ENCODE peak calls at places on chromosome 22, in nine cellular contexts. One of them, this sample, is unnamed.

GRCh38 chr22:38327805-38328204 is 10.6 kb upstream of the CSNK1E start:
- DNase-seq in adrenal gland: no peak
- DNase-seq in T-helper 9 cell: no peak
- DNase-seq in amniotic epithelial cell: peak
- DNase-seq in AG09309: peak
- DNase-seq in NCI-H774: no peak
- DNase-seq in small intestine: no peak
- DNase-seq in pons: no peak
- DNase-seq in activated CD8-positive, alpha-beta memory T cell treated with anti-CD3 and anti-CD28 coated beads for 24 hours: no peak
- DNase-seq in this sample: peak

GRCh38 chr22:49214976-49215375 is 612.7 kb downstream of the BRD1 start:
- DNase-seq in small intestine: no peak
- DNase-seq in pons: no peak
- DNase-seq in activated CD8-positive, alpha-beta memory T cell treated with anti-CD3 and anti-CD28 coated beads for 24 hours: peak
- DNase-seq in adrenal gland: no peak
- DNase-seq in AG09309: no peak
- DNase-seq in NCI-H774: no peak
- DNase-seq in T-helper 9 cell: no peak
- DNase-seq in amniotic epithelial cell: no peak
- DNase-seq in this sample: no peak

GRCh38 chr22:24938741-24939341 is 7.7 kb downstream of the LHFPL7 start:
- DNase-seq in amniotic epithelial cell: peak
- DNase-seq in pons: no peak
- DNase-seq in T-helper 9 cell: no peak
- DNase-seq in AG09309: no peak
- DNase-seq in small intestine: peak
- DNase-seq in NCI-H774: peak
- DNase-seq in activated CD8-positive, alpha-beta memory T cell treated with anti-CD3 and anti-CD28 coated beads for 24 hours: peak
- DNase-seq in adrenal gland: no peak
- DNase-seq in this sample: peak

GRCh38 chr22:23248583-23248982 is 68.3 kb downstream of the BCR start:
- DNase-seq in AG09309: no peak
- DNase-seq in pons: no peak
- DNase-seq in activated CD8-positive, alpha-beta memory T cell treated with anti-CD3 and anti-CD28 coated beads for 24 hours: no peak
- DNase-seq in T-helper 9 cell: no peak
- DNase-seq in small intestine: no peak
- DNase-seq in adrenal gland: no peak
- DNase-seq in amniotic epithelial cell: peak
- DNase-seq in NCI-H774: peak
- DNase-seq in this sample: peak

GRCh38 chr22:27238935-27239510 is 562.5 kb downstream of the MN1 start:
- DNase-seq in amniotic epithelial cell: peak
- DNase-seq in pons: no peak
- DNase-seq in T-helper 9 cell: no peak
- DNase-seq in AG09309: peak
- DNase-seq in NCI-H774: no peak
- DNase-seq in small intestine: no peak
- DNase-seq in adrenal gland: peak
- DNase-seq in activated CD8-positive, alpha-beta memory T cell treated with anti-CD3 and anti-CD28 coated beads for 24 hours: no peak
- DNase-seq in this sample: peak

GRCh38 chr22:50184004-50184461 is 1.7 kb upstream of the TRABD start:
- DNase-seq in T-helper 9 cell: no peak
- DNase-seq in AG09309: no peak
- DNase-seq in adrenal gland: peak
- DNase-seq in activated CD8-positive, alpha-beta memory T cell treated with anti-CD3 and anti-CD28 coated beads for 24 hours: no peak
- DNase-seq in NCI-H774: no peak
- DNase-seq in pons: peak
- DNase-seq in small intestine: no peak
- DNase-seq in amniotic epithelial cell: peak
- DNase-seq in this sample: peak

GRCh38 chr22:19178065-19178658 is 374 bp downstream of the SLC25A1 start:
- DNase-seq in adrenal gland: peak
- DNase-seq in small intestine: peak
- DNase-seq in NCI-H774: peak
- DNase-seq in activated CD8-positive, alpha-beta memory T cell treated with anti-CD3 and anti-CD28 coated beads for 24 hours: no peak
- DNase-seq in amniotic epithelial cell: no peak
- DNase-seq in pons: no peak
- DNase-seq in AG09309: no peak
- DNase-seq in T-helper 9 cell: peak
- DNase-seq in this sample: peak

GRCh38 chr22:35192121-35192918 is 65.0 kb upstream of the HMGXB4 start:
- DNase-seq in NCI-H774: no peak
- DNase-seq in amniotic epithelial cell: peak
- DNase-seq in T-helper 9 cell: no peak
- DNase-seq in activated CD8-positive, alpha-beta memory T cell treated with anti-CD3 and anti-CD28 coated beads for 24 hours: no peak
- DNase-seq in AG09309: no peak
- DNase-seq in pons: no peak
- DNase-seq in adrenal gland: no peak
- DNase-seq in small intestine: no peak
- DNase-seq in this sample: no peak

GRCh38 chr22:46827072-46827780 is 64.8 kb downstream of the TBC1D22A start:
- DNase-seq in T-helper 9 cell: no peak
- DNase-seq in pons: no peak
- DNase-seq in activated CD8-positive, alpha-beta memory T cell treated with anti-CD3 and anti-CD28 coated beads for 24 hours: peak
- DNase-seq in AG09309: no peak
- DNase-seq in amniotic epithelial cell: no peak
- DNase-seq in adrenal gland: no peak
- DNase-seq in small intestine: no peak
- DNase-seq in NCI-H774: no peak
- DNase-seq in this sample: no peak

GRCh38 chr22:21951931-21952465 is 650 bp downstream of the PPM1F start:
- DNase-seq in activated CD8-positive, alpha-beta memory T cell treated with anti-CD3 and anti-CD28 coated beads for 24 hours: peak
- DNase-seq in amniotic epithelial cell: peak
- DNase-seq in NCI-H774: no peak
- DNase-seq in small intestine: peak
- DNase-seq in AG09309: no peak
- DNase-seq in pons: no peak
- DNase-seq in T-helper 9 cell: no peak
- DNase-seq in adrenal gland: peak
- DNase-seq in this sample: peak

GRCh38 chr22:48186121-48186790 is 1423.8 kb downstream of the TBC1D22A start:
- DNase-seq in adrenal gland: no peak
- DNase-seq in NCI-H774: no peak
- DNase-seq in amniotic epithelial cell: no peak
- DNase-seq in pons: no peak
- DNase-seq in T-helper 9 cell: no peak
- DNase-seq in AG09309: no peak
- DNase-seq in activated CD8-positive, alpha-beta memory T cell treated with anti-CD3 and anti-CD28 coated beads for 24 hours: peak
- DNase-seq in small intestine: no peak
- DNase-seq in this sample: no peak

GRCh38 chr22:17446704-17447103 is 77.4 kb downstream of the CECR2 start:
- DNase-seq in adrenal gland: no peak
- DNase-seq in pons: no peak
- DNase-seq in amniotic epithelial cell: no peak
- DNase-seq in small intestine: no peak
- DNase-seq in NCI-H774: no peak
- DNase-seq in activated CD8-positive, alpha-beta memory T cell treated with anti-CD3 and anti-CD28 coated beads for 24 hours: no peak
- DNase-seq in AG09309: no peak
- DNase-seq in T-helper 9 cell: no peak
- DNase-seq in this sample: no peak

GRCh38 chr22:34972498-34972897 is 93.5 kb upstream of the ISX start:
- DNase-seq in activated CD8-positive, alpha-beta memory T cell treated with anti-CD3 and anti-CD28 coated beads for 24 hours: no peak
- DNase-seq in adrenal gland: no peak
- DNase-seq in T-helper 9 cell: no peak
- DNase-seq in small intestine: no peak
- DNase-seq in pons: no peak
- DNase-seq in amniotic epithelial cell: no peak
- DNase-seq in AG09309: no peak
- DNase-seq in NCI-H774: no peak
- DNase-seq in this sample: no peak

GRCh38 chr22:48680601-48681000 is 1147.1 kb downstream of the BRD1 start:
- DNase-seq in activated CD8-positive, alpha-beta memory T cell treated with anti-CD3 and anti-CD28 coated beads for 24 hours: no peak
- DNase-seq in AG09309: no peak
- DNase-seq in T-helper 9 cell: no peak
- DNase-seq in pons: no peak
- DNase-seq in adrenal gland: no peak
- DNase-seq in amniotic epithelial cell: no peak
- DNase-seq in NCI-H774: no peak
- DNase-seq in small intestine: no peak
- DNase-seq in this sample: no peak

GRCh38 chr22:20576445-20576816 is 69.0 kb downstream of the MED15 start:
- DNase-seq in activated CD8-positive, alpha-beta memory T cell treated with anti-CD3 and anti-CD28 coated beads for 24 hours: no peak
- DNase-seq in T-helper 9 cell: no peak
- DNase-seq in amniotic epithelial cell: no peak
- DNase-seq in pons: peak
- DNase-seq in adrenal gland: no peak
- DNase-seq in NCI-H774: no peak
- DNase-seq in AG09309: no peak
- DNase-seq in small intestine: no peak
- DNase-seq in this sample: no peak

GRCh38 chr22:50473088-50473487 is 1.7 kb downstream of the SBF1 start:
- DNase-seq in activated CD8-positive, alpha-beta memory T cell treated with anti-CD3 and anti-CD28 coated beads for 24 hours: peak
- DNase-seq in amniotic epithelial cell: no peak
- DNase-seq in AG09309: no peak
- DNase-seq in T-helper 9 cell: peak
- DNase-seq in adrenal gland: no peak
- DNase-seq in pons: no peak
- DNase-seq in small intestine: peak
- DNase-seq in NCI-H774: no peak
- DNase-seq in this sample: no peak

GRCh38 chr22:45888221-45889092 is 88.5 kb downstream of the WNT7B start:
- DNase-seq in T-helper 9 cell: no peak
- DNase-seq in AG09309: no peak
- DNase-seq in amniotic epithelial cell: no peak
- DNase-seq in NCI-H774: no peak
- DNase-seq in small intestine: no peak
- DNase-seq in pons: no peak
- DNase-seq in activated CD8-positive, alpha-beta memory T cell treated with anti-CD3 and anti-CD28 coated beads for 24 hours: no peak
- DNase-seq in adrenal gland: no peak
- DNase-seq in this sample: no peak

GRCh38 chr22:42630211-42630610 is 10.2 kb downstream of the ATP5MGL start:
- DNase-seq in activated CD8-positive, alpha-beta memory T cell treated with anti-CD3 and anti-CD28 coated beads for 24 hours: no peak
- DNase-seq in AG09309: no peak
- DNase-seq in pons: no peak
- DNase-seq in amniotic epithelial cell: no peak
- DNase-seq in small intestine: no peak
- DNase-seq in T-helper 9 cell: no peak
- DNase-seq in adrenal gland: no peak
- DNase-seq in NCI-H774: no peak
- DNase-seq in this sample: no peak

GRCh38 chr22:35102663-35103062 is 36.7 kb downstream of the ISX start:
- DNase-seq in small intestine: peak
- DNase-seq in NCI-H774: no peak
- DNase-seq in amniotic epithelial cell: peak
- DNase-seq in pons: no peak
- DNase-seq in activated CD8-positive, alpha-beta memory T cell treated with anti-CD3 and anti-CD28 coated beads for 24 hours: no peak
- DNase-seq in T-helper 9 cell: no peak
- DNase-seq in adrenal gland: no peak
- DNase-seq in AG09309: no peak
- DNase-seq in this sample: peak

GRCh38 chr22:30327864-30328345 is 1.2 kb upstream of the TBC1D10A start:
- DNase-seq in NCI-H774: no peak
- DNase-seq in adrenal gland: no peak
- DNase-seq in T-helper 9 cell: no peak
- DNase-seq in pons: no peak
- DNase-seq in amniotic epithelial cell: peak
- DNase-seq in small intestine: peak
- DNase-seq in AG09309: no peak
- DNase-seq in activated CD8-positive, alpha-beta memory T cell treated with anti-CD3 and anti-CD28 coated beads for 24 hours: no peak
- DNase-seq in this sample: no peak

GRCh38 chr22:19983701-19984100 is 32.9 kb downstream of the ARVCF start:
- DNase-seq in amniotic epithelial cell: no peak
- DNase-seq in AG09309: no peak
- DNase-seq in small intestine: no peak
- DNase-seq in NCI-H774: no peak
- DNase-seq in activated CD8-positive, alpha-beta memory T cell treated with anti-CD3 and anti-CD28 coated beads for 24 hours: no peak
- DNase-seq in adrenal gland: no peak
- DNase-seq in pons: no peak
- DNase-seq in T-helper 9 cell: no peak
- DNase-seq in this sample: no peak

GRCh38 chr22:48948575-48949170 is 879.0 kb downstream of the BRD1 start:
- DNase-seq in pons: no peak
- DNase-seq in NCI-H774: no peak
- DNase-seq in activated CD8-positive, alpha-beta memory T cell treated with anti-CD3 and anti-CD28 coated beads for 24 hours: no peak
- DNase-seq in small intestine: no peak
- DNase-seq in amniotic epithelial cell: no peak
- DNase-seq in T-helper 9 cell: no peak
- DNase-seq in adrenal gland: no peak
- DNase-seq in AG09309: no peak
- DNase-seq in this sample: no peak

GRCh38 chr22:28911279-28911640 is 27.9 kb downstream of the ZNRF3 start:
- DNase-seq in activated CD8-positive, alpha-beta memory T cell treated with anti-CD3 and anti-CD28 coated beads for 24 hours: no peak
- DNase-seq in AG09309: no peak
- DNase-seq in pons: no peak
- DNase-seq in NCI-H774: no peak
- DNase-seq in small intestine: no peak
- DNase-seq in T-helper 9 cell: no peak
- DNase-seq in amniotic epithelial cell: no peak
- DNase-seq in adrenal gland: peak
- DNase-seq in this sample: no peak

GRCh38 chr22:36323855-36324331 is 63.9 kb downstream of the MYH9 start:
- DNase-seq in adrenal gland: no peak
- DNase-seq in amniotic epithelial cell: no peak
- DNase-seq in activated CD8-positive, alpha-beta memory T cell treated with anti-CD3 and anti-CD28 coated beads for 24 hours: no peak
- DNase-seq in T-helper 9 cell: no peak
- DNase-seq in pons: no peak
- DNase-seq in small intestine: no peak
- DNase-seq in NCI-H774: no peak
- DNase-seq in AG09309: no peak
- DNase-seq in this sample: no peak

GRCh38 chr22:30861688-30862552 is 106.7 kb downstream of the MORC2 start:
- DNase-seq in NCI-H774: no peak
- DNase-seq in activated CD8-positive, alpha-beta memory T cell treated with anti-CD3 and anti-CD28 coated beads for 24 hours: peak
- DNase-seq in amniotic epithelial cell: no peak
- DNase-seq in T-helper 9 cell: no peak
- DNase-seq in small intestine: no peak
- DNase-seq in AG09309: no peak
- DNase-seq in adrenal gland: no peak
- DNase-seq in pons: no peak
- DNase-seq in this sample: no peak

GRCh38 chr22:29311468-29312217 is 3.9 kb downstream of the RASL10A start:
- DNase-seq in amniotic epithelial cell: no peak
- DNase-seq in T-helper 9 cell: no peak
- DNase-seq in pons: no peak
- DNase-seq in NCI-H774: no peak
- DNase-seq in activated CD8-positive, alpha-beta memory T cell treated with anti-CD3 and anti-CD28 coated beads for 24 hours: no peak
- DNase-seq in AG09309: no peak
- DNase-seq in small intestine: no peak
- DNase-seq in adrenal gland: peak
- DNase-seq in this sample: no peak

This sample was measured in adipocyte.